ENCODE peak calls at places on chromosomes 5 and 9, in eight cellular contexts. B is activated CD8-positive, alpha-beta memory T cell treated with anti-CD3 and anti-CD28 coated beads, Interleukin-2, amount 50 U/mL, for 4 hours; V is T follicular helper cell; I is chondrocyte; Y is fibroblast of the aortic adventitia; A is ELR; W is CD4-positive, alpha-beta memory T cell; D is GF-D8. M is an unnamed sample.

GRCh38 chr5:18000744-18001143 is 366.5 kb downstream of the TAF11L14 start:
- DNase-seq in Y (no peak), D (no peak), W (no peak), A (no peak), I (no peak), V (no peak), B (no peak), M (no peak)

GRCh38 chr9:120628207-120628924 is 48.4 kb upstream of the CDK5RAP2 start:
- DNase-seq in B (no peak), W (no peak), Y (no peak), I (no peak), V (no peak), D (no peak), A (no peak), M (no peak)

GRCh38 chr9:78559449-78559885 is 262.5 kb downstream of the PSAT1 start:
- DNase-seq in B (no peak), A (peak), W (no peak), V (no peak), I (no peak), Y (peak), D (no peak), M (no peak)

GRCh38 chr5:891117-891836 is 1.3 kb downstream of the BRD9 start:
- DNase-seq in D (no peak), A (no peak), W (no peak), Y (no peak), I (peak), B (no peak), V (no peak), M (no peak)

GRCh38 chr9:92980085-92980745 is 32.9 kb downstream of the FGD3 start:
- DNase-seq in V (no peak), Y (no peak), I (no peak), D (no peak), B (no peak), W (no peak), A (peak), M (no peak)

GRCh38 chr5:21219255-21219654 is 1231.3 kb upstream of the CDH18 start:
- DNase-seq in A (peak), B (no peak), D (no peak), Y (no peak), V (no peak), W (no peak), I (no peak), M (no peak)

GRCh38 chr9:91714020-91714721 is 235.9 kb downstream of the ROR2 start:
- DNase-seq in Y (peak), I (no peak), D (no peak), B (no peak), W (no peak), A (peak), V (no peak), M (no peak)

GRCh38 chr5:154320690-154321089 is 125.1 kb upstream of the SAP30L start:
- DNase-seq in V (no peak), W (no peak), Y (peak), A (no peak), D (no peak), B (no peak), I (no peak), M (no peak)

GRCh38 chr9:138103111-138103823 is 225.7 kb downstream of the CACNA1B start:
- DNase-seq in D (no peak), A (no peak), V (no peak), I (peak), W (no peak), Y (no peak), B (no peak), M (no peak)

GRCh38 chr9:124954255-124954654 is 13.4 kb upstream of the GOLGA1 start:
- DNase-seq in I (no peak), W (no peak), D (no peak), V (no peak), Y (no peak), B (no peak), A (no peak), M (no peak)

GRCh38 chr9:88256216-88256615 is 117.9 kb upstream of the SPATA31C2 start:
- DNase-seq in B (no peak), W (no peak), D (no peak), Y (no peak), A (no peak), I (no peak), V (no peak), M (no peak)

GRCh38 chr9:120932086-120932818 is 5.7 kb upstream of the TRAF1 start:
- DNase-seq in Y (no peak), B (no peak), D (no peak), W (no peak), A (no peak), V (no peak), I (no peak), M (no peak)

GRCh38 chr5:116834796-116835515 is 260.3 kb upstream of the SEMA6A start:
- DNase-seq in I (no peak), V (no peak), D (no peak), W (no peak), B (no peak), A (no peak), Y (no peak), M (no peak)

GRCh38 chr9:133105461-133105770 is 15.6 kb downstream of the RALGDS start:
- DNase-seq in Y (no peak), B (peak), D (no peak), W (no peak), A (no peak), I (peak), V (no peak), M (no peak)

GRCh38 chr5:84438456-84438855 is 53.8 kb upstream of the EDIL3 start:
- DNase-seq in Y (peak), V (no peak), A (no peak), W (no peak), B (no peak), D (no peak), I (no peak), M (no peak)